ENCODE peak calls at places on chromosomes 3 and 15, in eight cellular contexts. One of them, this sample, is unnamed.

GRCh38 chr3:105867690-105868449 is 942 bp downstream of the CBLB start:
- DNase-seq in left lung: no peak
- DNase-seq in psoas muscle: no peak
- DNase-seq in AG10803: no peak
- DNase-seq in kidney epithelial cell: no peak
- DNase-seq in trophoblast cell: no peak
- DNase-seq in mammary epithelial cell: peak
- DNase-seq in heart left ventricle: no peak
- DNase-seq in this sample: no peak

GRCh38 chr3:34357461-34357860 is 559.0 kb downstream of the PDCD6IP start:
- DNase-seq in left lung: no peak
- DNase-seq in psoas muscle: no peak
- DNase-seq in AG10803: no peak
- DNase-seq in kidney epithelial cell: no peak
- DNase-seq in trophoblast cell: no peak
- DNase-seq in mammary epithelial cell: no peak
- DNase-seq in heart left ventricle: no peak
- DNase-seq in this sample: no peak

GRCh38 chr3:112858410-112859069 is 11.9 kb upstream of the CD200R1L start:
- DNase-seq in left lung: no peak
- DNase-seq in psoas muscle: no peak
- DNase-seq in AG10803: no peak
- DNase-seq in kidney epithelial cell: no peak
- DNase-seq in trophoblast cell: no peak
- DNase-seq in mammary epithelial cell: peak
- DNase-seq in heart left ventricle: no peak
- DNase-seq in this sample: no peak

GRCh38 chr3:36733162-36733696 is 31.1 kb downstream of the DCLK3 start:
- DNase-seq in left lung: no peak
- DNase-seq in psoas muscle: no peak
- DNase-seq in AG10803: no peak
- DNase-seq in kidney epithelial cell: no peak
- DNase-seq in trophoblast cell: no peak
- DNase-seq in mammary epithelial cell: no peak
- DNase-seq in heart left ventricle: no peak
- DNase-seq in this sample: no peak

GRCh38 chr3:160753953-160754352 is 2.1 kb upstream of the PPM1L start:
- DNase-seq in left lung: no peak
- DNase-seq in psoas muscle: no peak
- DNase-seq in AG10803: no peak
- DNase-seq in kidney epithelial cell: no peak
- DNase-seq in trophoblast cell: no peak
- DNase-seq in mammary epithelial cell: no peak
- DNase-seq in heart left ventricle: no peak
- DNase-seq in this sample: no peak

GRCh38 chr3:197003461-197004385 is 25.9 kb downstream of the MELTF start:
- DNase-seq in left lung: peak
- DNase-seq in psoas muscle: peak
- DNase-seq in AG10803: no peak
- DNase-seq in kidney epithelial cell: no peak
- DNase-seq in trophoblast cell: no peak
- DNase-seq in mammary epithelial cell: no peak
- DNase-seq in heart left ventricle: no peak
- DNase-seq in this sample: no peak

GRCh38 chr15:69035205-69035917 is 20.9 kb downstream of the NOX5 start:
- DNase-seq in left lung: no peak
- DNase-seq in psoas muscle: no peak
- DNase-seq in AG10803: no peak
- DNase-seq in kidney epithelial cell: no peak
- DNase-seq in trophoblast cell: peak
- DNase-seq in mammary epithelial cell: peak
- DNase-seq in heart left ventricle: no peak
- DNase-seq in this sample: no peak

GRCh38 chr15:57878573-57878972 is 172.1 kb downstream of the POLR2M start:
- DNase-seq in left lung: no peak
- DNase-seq in psoas muscle: no peak
- DNase-seq in AG10803: no peak
- DNase-seq in kidney epithelial cell: no peak
- DNase-seq in trophoblast cell: no peak
- DNase-seq in mammary epithelial cell: peak
- DNase-seq in heart left ventricle: no peak
- DNase-seq in this sample: no peak

GRCh38 chr15:70853855-70854668 is at the start of gene LARP6:
- DNase-seq in left lung: peak
- DNase-seq in psoas muscle: peak
- DNase-seq in AG10803: peak
- DNase-seq in kidney epithelial cell: no peak
- DNase-seq in trophoblast cell: no peak
- DNase-seq in mammary epithelial cell: peak
- DNase-seq in heart left ventricle: peak
- DNase-seq in this sample: no peak

GRCh38 chr15:98657721-98658120 is 9.4 kb downstream of the IGF1R start:
- DNase-seq in left lung: no peak
- DNase-seq in psoas muscle: no peak
- DNase-seq in AG10803: peak
- DNase-seq in kidney epithelial cell: no peak
- DNase-seq in trophoblast cell: no peak
- DNase-seq in mammary epithelial cell: peak
- DNase-seq in heart left ventricle: no peak
- DNase-seq in this sample: no peak

GRCh38 chr3:150370129-150370602 is 37.9 kb upstream of the TSC22D2 start:
- DNase-seq in left lung: no peak
- DNase-seq in psoas muscle: no peak
- DNase-seq in AG10803: peak
- DNase-seq in kidney epithelial cell: peak
- DNase-seq in trophoblast cell: peak
- DNase-seq in mammary epithelial cell: peak
- DNase-seq in heart left ventricle: peak
- DNase-seq in this sample: no peak

GRCh38 chr3:14434541-14435151 is 32.2 kb downstream of the SLC6A6 start:
- DNase-seq in left lung: peak
- DNase-seq in psoas muscle: peak
- DNase-seq in AG10803: no peak
- DNase-seq in kidney epithelial cell: no peak
- DNase-seq in trophoblast cell: no peak
- DNase-seq in mammary epithelial cell: no peak
- DNase-seq in heart left ventricle: peak
- DNase-seq in this sample: no peak

GRCh38 chr3:96813820-96814580 is 394 bp upstream of the EPHA6 start:
- DNase-seq in left lung: peak
- DNase-seq in psoas muscle: peak
- DNase-seq in AG10803: peak
- DNase-seq in kidney epithelial cell: peak
- DNase-seq in trophoblast cell: peak
- DNase-seq in mammary epithelial cell: peak
- DNase-seq in heart left ventricle: peak
- DNase-seq in this sample: no peak

GRCh38 chr3:195854628-195855300 is 43.0 kb upstream of the MUC4 start:
- DNase-seq in left lung: peak
- DNase-seq in psoas muscle: no peak
- DNase-seq in AG10803: no peak
- DNase-seq in kidney epithelial cell: no peak
- DNase-seq in trophoblast cell: peak
- DNase-seq in mammary epithelial cell: no peak
- DNase-seq in heart left ventricle: no peak
- DNase-seq in this sample: no peak

GRCh38 chr3:156978471-156978961 is 152.4 kb downstream of the LEKR1 start:
- DNase-seq in left lung: no peak
- DNase-seq in psoas muscle: no peak
- DNase-seq in AG10803: peak
- DNase-seq in kidney epithelial cell: no peak
- DNase-seq in trophoblast cell: no peak
- DNase-seq in mammary epithelial cell: no peak
- DNase-seq in heart left ventricle: no peak
- DNase-seq in this sample: peak

GRCh38 chr15:25242957-25243799 is 195.6 kb downstream of the UBE3A start:
- DNase-seq in left lung: peak
- DNase-seq in psoas muscle: peak
- DNase-seq in AG10803: no peak
- DNase-seq in kidney epithelial cell: no peak
- DNase-seq in trophoblast cell: no peak
- DNase-seq in mammary epithelial cell: no peak
- DNase-seq in heart left ventricle: no peak
- DNase-seq in this sample: no peak

GRCh38 chr3:171393032-171393744 is 67.0 kb downstream of the TNIK start:
- DNase-seq in left lung: no peak
- DNase-seq in psoas muscle: no peak
- DNase-seq in AG10803: no peak
- DNase-seq in kidney epithelial cell: no peak
- DNase-seq in trophoblast cell: no peak
- DNase-seq in mammary epithelial cell: no peak
- DNase-seq in heart left ventricle: no peak
- DNase-seq in this sample: no peak

DNA sequence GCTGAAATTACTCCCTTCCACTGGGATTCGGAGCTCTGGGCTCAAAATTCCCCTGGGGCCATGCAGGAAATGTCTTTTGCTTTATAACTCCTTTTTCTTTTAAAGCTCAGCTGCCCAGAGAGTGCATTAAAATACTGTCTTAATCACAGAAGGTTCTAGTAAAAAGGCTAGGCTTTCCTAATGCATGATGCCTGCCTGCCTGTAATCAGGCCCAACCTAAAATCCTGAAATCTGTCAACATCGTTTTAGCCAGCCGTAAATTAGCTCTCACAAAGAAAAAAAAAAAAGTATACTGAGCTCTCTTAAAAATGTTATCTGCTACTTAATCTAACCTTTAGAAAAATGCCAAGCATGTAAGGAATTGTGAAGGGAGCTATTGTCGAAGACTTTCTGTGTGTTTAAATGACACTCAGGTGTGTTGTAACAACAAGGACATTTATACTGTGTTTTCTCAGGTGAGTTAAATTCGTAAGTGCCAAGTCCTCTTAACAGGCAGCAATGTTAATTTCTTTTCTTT is 26.4 kb downstream of the RARB start:
- DNase-seq in left lung: no peak
- DNase-seq in psoas muscle: no peak
- DNase-seq in AG10803: peak
- DNase-seq in kidney epithelial cell: no peak
- DNase-seq in trophoblast cell: no peak
- DNase-seq in mammary epithelial cell: peak
- DNase-seq in heart left ventricle: peak
- DNase-seq in this sample: no peak
- H3K4me3 ChIP-seq in left lung: no peak
- H3K4me3 ChIP-seq in psoas muscle: peak
- H3K4me3 ChIP-seq in AG10803: peak
- H3K4me3 ChIP-seq in kidney epithelial cell: no peak
- H3K4me3 ChIP-seq in trophoblast cell: no peak
- H3K4me3 ChIP-seq in mammary epithelial cell: no peak
- H3K4me3 ChIP-seq in heart left ventricle: peak
- H3K4me3 ChIP-seq in this sample: no peak

GRCh38 chr3:44685128-44685800 is 27.2 kb upstream of the ZNF502 start:
- DNase-seq in left lung: peak
- DNase-seq in psoas muscle: peak
- DNase-seq in AG10803: peak
- DNase-seq in kidney epithelial cell: peak
- DNase-seq in trophoblast cell: no peak
- DNase-seq in mammary epithelial cell: peak
- DNase-seq in heart left ventricle: peak
- DNase-seq in this sample: no peak
- H3K4me3 ChIP-seq in left lung: peak
- H3K4me3 ChIP-seq in psoas muscle: peak
- H3K4me3 ChIP-seq in AG10803: peak
- H3K4me3 ChIP-seq in kidney epithelial cell: peak
- H3K4me3 ChIP-seq in trophoblast cell: peak
- H3K4me3 ChIP-seq in mammary epithelial cell: peak
- H3K4me3 ChIP-seq in heart left ventricle: peak
- H3K4me3 ChIP-seq in this sample: no peak

GRCh38 chr3:64493149-64493548 is 194.7 kb downstream of the ADAMTS9 start:
- DNase-seq in left lung: no peak
- DNase-seq in psoas muscle: no peak
- DNase-seq in AG10803: no peak
- DNase-seq in kidney epithelial cell: no peak
- DNase-seq in trophoblast cell: no peak
- DNase-seq in mammary epithelial cell: no peak
- DNase-seq in heart left ventricle: no peak
- DNase-seq in this sample: no peak

GRCh38 chr3:64491843-64492242 is 196.0 kb downstream of the ADAMTS9 start:
- DNase-seq in left lung: no peak
- DNase-seq in psoas muscle: no peak
- DNase-seq in AG10803: no peak
- DNase-seq in kidney epithelial cell: no peak
- DNase-seq in trophoblast cell: no peak
- DNase-seq in mammary epithelial cell: no peak
- DNase-seq in heart left ventricle: no peak
- DNase-seq in this sample: no peak

GRCh38 chr3:64489361-64490044 is 198.3 kb downstream of the ADAMTS9 start:
- DNase-seq in left lung: peak
- DNase-seq in psoas muscle: no peak
- DNase-seq in AG10803: no peak
- DNase-seq in kidney epithelial cell: peak
- DNase-seq in trophoblast cell: peak
- DNase-seq in mammary epithelial cell: peak
- DNase-seq in heart left ventricle: no peak
- DNase-seq in this sample: no peak

GRCh38 chr3:64488938-64489337 is 198.9 kb downstream of the ADAMTS9 start:
- DNase-seq in left lung: no peak
- DNase-seq in psoas muscle: no peak
- DNase-seq in AG10803: no peak
- DNase-seq in kidney epithelial cell: no peak
- DNase-seq in trophoblast cell: no peak
- DNase-seq in mammary epithelial cell: no peak
- DNase-seq in heart left ventricle: no peak
- DNase-seq in this sample: no peak

GRCh38 chr3:64490180-64490579 is 197.6 kb downstream of the ADAMTS9 start:
- DNase-seq in left lung: no peak
- DNase-seq in psoas muscle: no peak
- DNase-seq in AG10803: no peak
- DNase-seq in kidney epithelial cell: no peak
- DNase-seq in trophoblast cell: no peak
- DNase-seq in mammary epithelial cell: no peak
- DNase-seq in heart left ventricle: no peak
- DNase-seq in this sample: no peak
- H3K4me3 ChIP-seq in left lung: no peak
- H3K4me3 ChIP-seq in psoas muscle: no peak
- H3K4me3 ChIP-seq in AG10803: no peak
- H3K4me3 ChIP-seq in kidney epithelial cell: no peak
- H3K4me3 ChIP-seq in trophoblast cell: no peak
- H3K4me3 ChIP-seq in mammary epithelial cell: no peak
- H3K4me3 ChIP-seq in heart left ventricle: no peak
- H3K4me3 ChIP-seq in this sample: no peak

DNA sequence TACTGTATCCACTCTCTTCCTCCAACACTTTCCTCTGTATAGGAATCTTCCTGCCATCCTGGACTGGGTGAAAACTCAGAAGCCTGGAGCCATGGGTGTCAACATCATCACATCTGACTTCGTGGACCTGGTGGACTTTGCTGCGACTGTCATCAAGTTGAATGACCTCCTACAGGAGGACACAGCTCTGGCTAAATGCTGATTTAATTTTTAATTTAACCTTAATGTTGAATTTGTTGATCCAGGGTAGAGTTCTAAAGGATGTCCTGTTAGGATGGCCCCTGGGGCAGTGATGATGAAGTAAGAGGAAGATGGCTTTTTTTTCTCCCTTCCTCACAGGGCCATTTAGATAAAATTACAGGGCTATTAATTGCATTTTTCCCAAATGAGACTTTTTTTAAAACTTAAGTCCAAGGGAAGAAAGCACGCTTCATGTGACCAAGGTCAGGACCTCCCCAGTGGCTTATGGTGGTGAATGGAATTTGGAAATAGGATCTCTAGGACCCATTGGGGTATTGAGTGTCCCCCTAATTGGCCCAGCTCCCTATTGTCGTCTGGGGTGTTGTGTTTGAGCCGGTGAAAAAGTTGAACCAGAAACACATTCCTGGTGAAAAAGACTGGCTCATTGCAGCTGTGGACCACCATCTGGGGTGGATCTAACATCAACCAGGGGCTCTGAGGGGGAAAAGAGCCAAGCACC is 125.7 kb upstream of the ZBED2 start:
- DNase-seq in left lung: no peak
- DNase-seq in psoas muscle: no peak
- DNase-seq in AG10803: no peak
- DNase-seq in kidney epithelial cell: no peak
- DNase-seq in trophoblast cell: no peak
- DNase-seq in mammary epithelial cell: no peak
- DNase-seq in heart left ventricle: no peak
- DNase-seq in this sample: no peak
- H3K4me3 ChIP-seq in left lung: no peak
- H3K4me3 ChIP-seq in psoas muscle: no peak
- H3K4me3 ChIP-seq in AG10803: no peak
- H3K4me3 ChIP-seq in kidney epithelial cell: no peak
- H3K4me3 ChIP-seq in trophoblast cell: no peak
- H3K4me3 ChIP-seq in mammary epithelial cell: no peak
- H3K4me3 ChIP-seq in heart left ventricle: no peak
- H3K4me3 ChIP-seq in this sample: no peak